ENCODE peak calls at places on chromosomes 13 and 19, in ten cellular contexts. R is stomach, L is ascending aorta, O is left ventricle myocardium inferior, U is ovary, D is cardiac muscle cell, T is IMR-90, S is upper lobe of right lung, Z is A549, B is GM12878. Y is an unnamed sample.

GRCh38 chr13:104460553-104460952 is 1394.3 kb upstream of the SLC10A2 start:
- DNase-seq in S (no peak), O (no peak), B (no peak), R (no peak), L (no peak), D (no peak), Z (no peak), U (no peak), T (no peak), Y (no peak)

GRCh38 chr19:7524523-7524922 is 2.1 kb downstream of the MCOLN1 start:
- DNase-seq in D (no peak), B (no peak), S (no peak), U (no peak), T (no peak), O (no peak), R (no peak), Z (no peak), L (no peak), Y (no peak)

GRCh38 chr13:110685305-110685704 is 20.6 kb downstream of the CARS2 start:
- DNase-seq in B (no peak), S (no peak), Z (no peak), T (peak; percentile 44), L (no peak), O (no peak), R (no peak), U (no peak), D (no peak), Y (no peak)

GRCh38 chr13:114047358-114047881 is 73.5 kb upstream of the C13orf46 start:
- DNase-seq in R (no peak), T (peak; percentile 43), Z (no peak), D (no peak), B (peak; percentile 74), U (peak; percentile 54), O (no peak), L (no peak), S (no peak), Y (no peak)

GRCh38 chr13:33349996-33350826 is 64.7 kb upstream of the STARD13 start:
- DNase-seq in D (peak; percentile 44), T (peak; percentile 39), U (peak; percentile 68), S (peak; percentile 81), L (no peak), O (peak; percentile 65), B (no peak), Z (peak; percentile 7), R (peak; percentile 66), Y (peak; percentile 17)

GRCh38 chr13:81480634-81481033 is 1139.7 kb upstream of the SPRY2 start:
- DNase-seq in T (no peak), U (no peak), S (no peak), O (no peak), B (no peak), D (peak; percentile 2), L (no peak), Z (no peak), R (no peak), Y (no peak)

GRCh38 chr13:67841071-67841470 is 610.9 kb upstream of the PCDH9 start:
- DNase-seq in D (no peak), Z (no peak), S (no peak), T (no peak), U (no peak), R (no peak), L (no peak), O (no peak), B (no peak), Y (no peak)

GRCh38 chr19:36973021-36973843 is 57.1 kb downstream of the ZNF568 start:
- DNase-seq in O (peak; percentile 87), S (peak; percentile 89), R (peak; percentile 78), L (peak; percentile 30), Z (no peak), B (peak; percentile 17), D (peak; percentile 76), U (peak; percentile 85), T (peak; percentile 50), Y (peak; percentile 67)

GRCh38 chr13:105513448-105513847 is 1022.0 kb downstream of the EFNB2 start:
- DNase-seq in R (no peak), T (no peak), U (no peak), B (no peak), D (no peak), L (no peak), S (no peak), O (no peak), Z (no peak), Y (no peak)

GRCh38 chr13:51822106-51822840 is 18.3 kb upstream of the DHRS12 start:
- DNase-seq in O (no peak), U (no peak), B (no peak), Z (no peak), S (no peak), L (no peak), T (no peak), D (no peak), R (no peak), Y (no peak)

GRCh38 chr13:48318714-48319457 is 15.3 kb downstream of the RB1 start:
- DNase-seq in L (no peak), O (no peak), Z (no peak), U (peak; percentile 36), S (peak; percentile 71), T (no peak), B (no peak), D (no peak), R (no peak), Y (no peak)

DNA sequence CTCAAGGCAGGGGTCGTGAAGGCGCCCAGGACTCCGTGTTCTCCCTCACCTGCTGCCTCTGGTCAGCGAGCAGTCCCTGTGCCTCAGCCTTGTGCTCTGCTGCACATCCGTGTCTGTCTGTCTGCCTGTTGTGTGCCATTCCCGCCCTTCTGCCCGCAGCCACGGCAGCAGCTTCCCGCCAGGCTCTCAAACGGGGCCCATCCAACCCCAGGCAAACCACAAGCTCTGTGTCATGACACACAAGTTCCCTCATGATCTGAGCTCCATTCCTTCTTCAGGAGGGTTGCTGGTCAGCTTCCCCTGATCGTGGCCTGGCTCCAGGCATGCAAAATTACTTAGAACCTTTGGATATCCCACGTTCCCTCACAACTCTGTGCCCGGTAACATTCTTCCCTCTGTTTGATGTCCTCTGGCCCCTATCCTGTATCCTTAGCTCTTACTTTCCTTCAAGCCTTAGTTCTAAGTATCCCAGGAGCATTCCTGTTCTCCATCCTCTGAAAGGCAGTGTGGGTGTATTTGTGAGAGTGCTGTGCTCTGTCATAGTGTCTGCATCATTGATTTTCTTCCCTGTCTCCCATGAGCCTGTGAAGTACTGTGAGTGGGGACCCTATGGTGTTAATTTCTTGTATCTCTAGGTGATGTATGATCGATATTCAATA is 3.2 kb downstream of the GPR183 start:
- DNase-seq in R (no peak), B (no peak), D (no peak), T (no peak), O (no peak), S (peak; percentile 65), U (no peak), L (no peak), Z (no peak), Y (no peak)
- H3K27ac ChIP-seq in R (no peak overlapping the region), B (peak overlapping the region; percentile 93), D (no peak overlapping the region), T (no peak overlapping the region), O (no peak overlapping the region), S (peak overlapping the region; percentile 14), U (no peak overlapping the region), L (no peak overlapping the region), Z (no peak overlapping the region), Y (no peak overlapping the region)

DNA sequence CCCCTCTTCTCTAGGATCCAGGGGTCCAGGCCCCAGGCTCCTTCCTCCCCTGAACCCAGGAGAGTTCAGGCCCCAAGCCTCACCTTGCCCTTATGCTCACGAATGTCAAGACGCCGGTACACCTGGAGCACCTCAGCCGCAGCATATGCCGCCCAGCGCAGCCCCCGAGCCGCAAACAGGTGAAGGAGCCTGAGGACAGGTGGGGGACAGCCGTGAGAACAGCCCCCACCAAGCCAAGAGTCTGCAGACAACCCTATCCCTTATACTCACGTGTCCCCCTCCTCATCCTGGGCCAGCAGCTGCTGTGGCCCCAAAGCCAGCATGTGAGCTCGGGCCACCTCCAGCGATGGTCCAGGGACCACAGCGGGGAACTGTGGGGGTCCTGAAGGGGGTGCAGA is 3.7 kb downstream of the NFKBID start:
- DNase-seq in S (no peak), T (no peak), U (no peak), Z (no peak), D (no peak), O (no peak), L (no peak), R (no peak), B (no peak), Y (no peak)
- H3K4me1 ChIP-seq in S (peaks cover 19% of the 10 kb centered on the region), T (peaks cover 10% of the 10 kb centered on the region), U (peaks cover 4% of the 10 kb centered on the region), Z (peaks cover 15% of the 10 kb centered on the region), D (no peaks in the 10 kb centered on the region), O (peaks cover 33% of the 10 kb centered on the region), L (peaks cover 3% of the 10 kb centered on the region), R (peaks cover 21% of the 10 kb centered on the region), B (peaks cover 9% of the 10 kb centered on the region), Y (no peaks in the 10 kb centered on the region)

GRCh38 chr19:676343-677105 is at the start of gene FSTL3:
- DNase-seq in S (no peak), D (peak; percentile 33), U (peak; percentile 73), O (no peak), R (no peak), T (no peak), L (no peak), Z (peak; percentile 28), B (no peak), Y (no peak)

GRCh38 chr19:674282-675151 is 1.7 kb upstream of the FSTL3 start:
- DNase-seq in Z (no peak), R (no peak), B (no peak), S (no peak), U (peak; percentile 65), O (peak; percentile 58), L (no peak), T (no peak), D (no peak), Y (no peak)

GRCh38 chr19:676007-676342 is 217 bp upstream of the FSTL3 start:
- DNase-seq in U (no peak), Z (no peak), B (no peak), O (peak; percentile 62), D (no peak), S (no peak), R (no peak), T (no peak), L (no peak), Y (no peak)

GRCh38 chr19:664913-665443 is 2.0 kb upstream of the RNF126 start:
- DNase-seq in T (peak; percentile 70), L (no peak), O (peak; percentile 82), Z (peak; percentile 86), S (peak; percentile 90), D (peak; percentile 91), U (peak; percentile 89), B (no peak), R (peak; percentile 83), Y (no peak)

GRCh38 chr19:670609-671075 is 5.5 kb upstream of the FSTL3 start:
- DNase-seq in L (no peak), Z (peak; percentile 22), T (no peak), B (no peak), R (no peak), D (no peak), S (no peak), U (no peak), O (no peak), Y (no peak)
- TF ChIP-seq CTCF in L (no peak), Z (no peak), T (no peak), B (peak; percentile 15), R (no peak), D (peak; percentile 4), S (no peak), U (no peak), O (no peak), Y (no peak)

GRCh38 chr13:37403776-37404497 is 194.6 kb downstream of the POSTN start:
- DNase-seq in L (no peak), T (peak; percentile 92), S (no peak), Z (no peak), B (no peak), D (no peak), R (no peak), O (no peak), U (no peak), Y (no peak)
- H3K27ac ChIP-seq in L (peak overlapping the region; percentile 23), T (peak overlapping the region; percentile 48), S (no peak overlapping the region), Z (no peak overlapping the region), B (no peak overlapping the region), D (no peak overlapping the region), R (no peak overlapping the region), O (no peak overlapping the region), U (no peak overlapping the region), Y (no peak overlapping the region)